ENCODE peak calls at places on chromosome 16, in five cellular contexts. One of them, this sample, is unnamed.

GRCh38 chr16:83105279-83106077 is 478.7 kb downstream of the CDH13 start:
- DNase-seq in Calu3: no peak
- DNase-seq in GM13976: no peak
- DNase-seq in tibial artery: no peak
- DNase-seq in cardiac muscle cell: no peak
- DNase-seq in this sample: no peak

GRCh38 chr16:57194512-57194911 is 8.4 kb downstream of the RSPRY1 start:
- DNase-seq in tibial artery: no peak
- DNase-seq in Calu3: peak; percentile 11
- DNase-seq in cardiac muscle cell: no peak
- DNase-seq in GM13976: no peak
- DNase-seq in this sample: no peak

GRCh38 chr16:14194706-14195105 is 123.6 kb downstream of the MRTFB start:
- DNase-seq in GM13976: no peak
- DNase-seq in tibial artery: no peak
- DNase-seq in Calu3: no peak
- DNase-seq in cardiac muscle cell: no peak
- DNase-seq in this sample: no peak

GRCh38 chr16:30896890-30897730 is 696 bp downstream of the CTF1 start:
- DNase-seq in cardiac muscle cell: peak; percentile 95
- DNase-seq in tibial artery: peak; percentile 96
- DNase-seq in GM13976: peak; percentile 88
- DNase-seq in Calu3: peak; percentile 90
- DNase-seq in this sample: no peak

GRCh38 chr16:53080345-53081031 is 25.7 kb downstream of the CHD9 start:
- DNase-seq in GM13976: no peak
- DNase-seq in Calu3: no peak
- DNase-seq in cardiac muscle cell: no peak
- DNase-seq in tibial artery: peak; percentile 83
- DNase-seq in this sample: no peak

GRCh38 chr16:12239226-12239625 is 262.7 kb downstream of the SNX29 start:
- DNase-seq in cardiac muscle cell: no peak
- DNase-seq in Calu3: no peak
- DNase-seq in GM13976: no peak
- DNase-seq in tibial artery: no peak
- DNase-seq in this sample: no peak

GRCh38 chr16:50259334-50260205 is 6.8 kb upstream of the ADCY7 start:
- DNase-seq in cardiac muscle cell: no peak
- DNase-seq in tibial artery: peak; percentile 86
- DNase-seq in GM13976: no peak
- DNase-seq in Calu3: no peak
- DNase-seq in this sample: no peak

GRCh38 chr16:1151424-1152122 is 1.3 kb upstream of the CACNA1H start:
- DNase-seq in GM13976: no peak
- DNase-seq in cardiac muscle cell: no peak
- DNase-seq in tibial artery: no peak
- DNase-seq in Calu3: no peak
- DNase-seq in this sample: no peak

GRCh38 chr16:27286446-27286845 is 17.9 kb upstream of the NSMCE1 start:
- DNase-seq in cardiac muscle cell: no peak
- DNase-seq in GM13976: no peak
- DNase-seq in Calu3: peak; percentile 57
- DNase-seq in tibial artery: no peak
- DNase-seq in this sample: no peak

DNA sequence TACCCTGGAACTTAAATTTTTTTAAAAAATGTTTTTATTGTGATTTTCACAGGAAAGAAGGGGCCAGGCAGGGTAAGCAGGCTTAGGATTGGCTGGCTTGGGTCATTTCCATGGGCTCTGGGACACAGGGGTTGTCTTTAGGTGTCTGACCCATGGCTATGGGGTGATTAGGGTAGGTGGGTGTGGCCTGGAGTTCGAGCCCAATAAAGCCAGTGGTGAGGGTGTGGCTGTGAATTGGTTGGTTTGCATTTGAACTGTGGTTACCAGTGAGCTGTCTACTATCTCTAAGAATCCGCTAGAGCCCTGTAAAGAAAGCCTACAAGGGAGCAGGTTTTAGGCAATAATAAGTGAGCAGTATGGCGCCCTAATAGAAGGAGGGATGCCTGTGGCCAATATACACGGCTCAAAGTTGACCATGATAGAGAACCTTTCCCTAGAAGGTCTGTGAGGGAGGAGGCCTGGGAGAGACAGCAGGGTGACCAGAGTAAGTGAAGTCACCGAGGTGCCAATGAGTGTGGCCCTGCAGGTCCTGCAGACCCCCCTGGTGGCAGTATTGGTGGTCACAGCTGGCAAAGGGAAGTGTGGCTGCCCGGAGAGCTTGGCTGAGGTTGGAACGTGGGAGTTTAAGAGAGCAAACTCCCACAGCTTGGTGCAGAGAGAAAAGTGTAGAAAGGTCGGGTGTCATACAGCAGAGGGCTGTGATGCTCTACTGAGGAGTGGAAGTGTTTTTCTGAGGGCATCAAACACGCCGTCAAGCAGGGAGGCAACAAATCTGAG is 454.0 kb downstream of the WWOX start:
- DNase-seq in Calu3: no peak
- DNase-seq in cardiac muscle cell: no peak
- DNase-seq in GM13976: no peak
- DNase-seq in tibial artery: no peak
- DNase-seq in this sample: no peak
- TF ChIP-seq CTCF in Calu3: no peak
- TF ChIP-seq CTCF in cardiac muscle cell: no peak
- TF ChIP-seq CTCF in GM13976: no peak
- TF ChIP-seq CTCF in tibial artery: no peak
- TF ChIP-seq CTCF in this sample: no peak

DNA sequence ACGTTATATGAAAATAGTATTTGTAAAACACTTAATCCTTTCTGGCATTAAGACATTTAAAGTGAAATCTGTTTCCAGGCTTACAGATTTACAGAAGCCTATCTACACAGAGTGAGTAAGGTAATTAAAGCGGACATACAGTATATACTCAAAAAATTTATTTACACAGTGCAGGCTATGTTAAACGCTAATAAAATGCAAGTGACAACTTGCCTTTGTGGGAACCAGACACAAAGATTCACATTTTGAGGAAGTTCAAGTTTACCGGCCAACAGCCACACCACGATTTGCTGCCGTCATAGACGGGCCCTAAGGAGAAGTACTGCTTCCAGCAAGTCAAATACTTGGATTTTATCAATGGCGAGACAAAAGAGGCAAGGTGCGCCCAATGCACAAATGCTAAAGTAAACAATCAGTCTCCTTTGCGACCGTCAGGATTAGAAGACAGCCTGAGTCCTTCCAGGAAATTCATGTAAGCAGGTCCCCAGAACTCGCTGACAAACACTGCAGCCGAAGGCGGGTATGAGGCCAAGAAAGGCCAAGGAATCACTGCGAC is 799 bp downstream of the VPS35 start:
- DNase-seq in cardiac muscle cell: no peak
- DNase-seq in Calu3: no peak
- DNase-seq in tibial artery: no peak
- DNase-seq in GM13976: no peak
- DNase-seq in this sample: peak; percentile 36
- TF ChIP-seq CTCF in cardiac muscle cell: peak; percentile 29
- TF ChIP-seq CTCF in Calu3: no peak
- TF ChIP-seq CTCF in tibial artery: no peak
- TF ChIP-seq CTCF in GM13976: peak; percentile 29
- TF ChIP-seq CTCF in this sample: peak; percentile 53

GRCh38 chr16:15888072-15888976 is at the start of gene CEP20:
- DNase-seq in Calu3: peak; percentile 100
- DNase-seq in tibial artery: peak; percentile 100
- DNase-seq in cardiac muscle cell: peak; percentile 100
- DNase-seq in GM13976: peak; percentile 100
- DNase-seq in this sample: peak; percentile 98
- TF ChIP-seq CTCF in Calu3: no peak
- TF ChIP-seq CTCF in tibial artery: peak; percentile 38
- TF ChIP-seq CTCF in cardiac muscle cell: peak; percentile 6
- TF ChIP-seq CTCF in GM13976: no peak
- TF ChIP-seq CTCF in this sample: no peak

GRCh38 chr16:78098087-78098486 is 1.4 kb upstream of the WWOX start:
- DNase-seq in cardiac muscle cell: no peak
- DNase-seq in Calu3: no peak
- DNase-seq in tibial artery: no peak
- DNase-seq in GM13976: no peak
- DNase-seq in this sample: no peak

GRCh38 chr16:78099372-78100161 is at the start of gene WWOX:
- DNase-seq in Calu3: peak; percentile 96
- DNase-seq in tibial artery: peak; percentile 98
- DNase-seq in GM13976: peak; percentile 93
- DNase-seq in cardiac muscle cell: peak; percentile 99
- DNase-seq in this sample: peak; percentile 95

GRCh38 chr16:78102122-78102660 is 2.7 kb downstream of the WWOX start:
- DNase-seq in cardiac muscle cell: no peak
- DNase-seq in Calu3: no peak
- DNase-seq in GM13976: no peak
- DNase-seq in tibial artery: no peak
- DNase-seq in this sample: no peak

GRCh38 chr16:78098544-78099371 is 696 bp upstream of the WWOX start:
- DNase-seq in Calu3: no peak
- DNase-seq in cardiac muscle cell: no peak
- DNase-seq in tibial artery: no peak
- DNase-seq in GM13976: no peak
- DNase-seq in this sample: no peak

GRCh38 chr16:78100162-78100467 is 661 bp downstream of the WWOX start:
- DNase-seq in Calu3: no peak
- DNase-seq in GM13976: no peak
- DNase-seq in cardiac muscle cell: no peak
- DNase-seq in tibial artery: no peak
- DNase-seq in this sample: no peak
- TF ChIP-seq CTCF in Calu3: no peak
- TF ChIP-seq CTCF in GM13976: no peak
- TF ChIP-seq CTCF in cardiac muscle cell: no peak
- TF ChIP-seq CTCF in tibial artery: no peak
- TF ChIP-seq CTCF in this sample: no peak

GRCh38 chr16:66563574-66564334 is 2.5 kb upstream of the CMTM1 start:
- DNase-seq in cardiac muscle cell: no peak
- DNase-seq in tibial artery: no peak
- DNase-seq in Calu3: no peak
- DNase-seq in GM13976: no peak
- DNase-seq in this sample: no peak

GRCh38 chr16:66565051-66565450 is 1.2 kb upstream of the CMTM1 start:
- DNase-seq in tibial artery: no peak
- DNase-seq in Calu3: no peak
- DNase-seq in GM13976: no peak
- DNase-seq in cardiac muscle cell: no peak
- DNase-seq in this sample: no peak

GRCh38 chr16:66569131-66569530 is 2.9 kb downstream of the CMTM1 start:
- DNase-seq in GM13976: no peak
- DNase-seq in tibial artery: no peak
- DNase-seq in cardiac muscle cell: no peak
- DNase-seq in Calu3: no peak
- DNase-seq in this sample: no peak

GRCh38 chr16:66568355-66568754 is 2.1 kb downstream of the CMTM1 start:
- DNase-seq in GM13976: no peak
- DNase-seq in tibial artery: no peak
- DNase-seq in Calu3: no peak
- DNase-seq in cardiac muscle cell: no peak
- DNase-seq in this sample: no peak

GRCh38 chr16:66566051-66566901 is at the start of gene CMTM1:
- DNase-seq in Calu3: no peak
- DNase-seq in cardiac muscle cell: no peak
- DNase-seq in GM13976: no peak
- DNase-seq in tibial artery: no peak
- DNase-seq in this sample: no peak
- TF ChIP-seq CTCF in Calu3: no peak
- TF ChIP-seq CTCF in cardiac muscle cell: no peak
- TF ChIP-seq CTCF in GM13976: no peak
- TF ChIP-seq CTCF in tibial artery: no peak
- TF ChIP-seq CTCF in this sample: no peak

GRCh38 chr16:86709902-86710601 is 131.7 kb downstream of the FOXL1 start:
- DNase-seq in tibial artery: peak; percentile 35
- DNase-seq in GM13976: no peak
- DNase-seq in Calu3: no peak
- DNase-seq in cardiac muscle cell: no peak
- DNase-seq in this sample: no peak
- TF ChIP-seq CTCF in tibial artery: no peak
- TF ChIP-seq CTCF in GM13976: no peak
- TF ChIP-seq CTCF in Calu3: no peak
- TF ChIP-seq CTCF in cardiac muscle cell: no peak
- TF ChIP-seq CTCF in this sample: no peak

GRCh38 chr16:65222049-65222448 is 100.2 kb upstream of the CDH11 start:
- DNase-seq in Calu3: no peak
- DNase-seq in tibial artery: no peak
- DNase-seq in GM13976: no peak
- DNase-seq in cardiac muscle cell: no peak
- DNase-seq in this sample: no peak
- TF ChIP-seq CTCF in Calu3: no peak
- TF ChIP-seq CTCF in tibial artery: no peak
- TF ChIP-seq CTCF in GM13976: no peak
- TF ChIP-seq CTCF in cardiac muscle cell: no peak
- TF ChIP-seq CTCF in this sample: no peak

DNA sequence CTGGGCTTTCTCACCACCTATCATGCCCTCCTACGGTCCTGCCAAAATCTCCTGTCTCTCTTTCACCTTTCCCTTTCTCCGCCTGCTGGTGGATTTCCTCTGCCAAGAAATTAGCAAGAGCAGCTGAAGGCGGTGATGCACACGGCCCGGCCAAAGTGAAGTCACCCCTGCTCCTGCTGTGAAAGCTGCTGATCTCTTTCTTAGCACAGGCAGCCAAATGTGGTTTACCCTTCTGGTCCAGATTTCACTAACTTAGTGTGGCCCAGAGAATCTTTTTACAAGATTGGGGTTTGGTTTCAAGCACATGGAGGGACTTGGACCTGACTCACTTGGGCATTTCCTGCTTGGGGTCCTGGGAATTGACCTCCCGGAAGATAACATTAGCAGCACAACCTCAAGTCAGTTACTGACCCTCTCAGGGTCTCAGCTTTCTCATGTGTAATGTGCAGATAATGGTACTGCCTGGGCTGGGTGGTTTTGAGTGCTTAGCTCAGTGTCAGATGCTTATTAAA is 155.7 kb downstream of the SOCS1 start:
- DNase-seq in tibial artery: peak; percentile 77
- DNase-seq in Calu3: no peak
- DNase-seq in cardiac muscle cell: peak; percentile 26
- DNase-seq in GM13976: peak; percentile 75
- DNase-seq in this sample: no peak
- TF ChIP-seq CTCF in tibial artery: peak; percentile 17
- TF ChIP-seq CTCF in Calu3: no peak
- TF ChIP-seq CTCF in cardiac muscle cell: peak; percentile 59
- TF ChIP-seq CTCF in GM13976: no peak
- TF ChIP-seq CTCF in this sample: no peak

DNA sequence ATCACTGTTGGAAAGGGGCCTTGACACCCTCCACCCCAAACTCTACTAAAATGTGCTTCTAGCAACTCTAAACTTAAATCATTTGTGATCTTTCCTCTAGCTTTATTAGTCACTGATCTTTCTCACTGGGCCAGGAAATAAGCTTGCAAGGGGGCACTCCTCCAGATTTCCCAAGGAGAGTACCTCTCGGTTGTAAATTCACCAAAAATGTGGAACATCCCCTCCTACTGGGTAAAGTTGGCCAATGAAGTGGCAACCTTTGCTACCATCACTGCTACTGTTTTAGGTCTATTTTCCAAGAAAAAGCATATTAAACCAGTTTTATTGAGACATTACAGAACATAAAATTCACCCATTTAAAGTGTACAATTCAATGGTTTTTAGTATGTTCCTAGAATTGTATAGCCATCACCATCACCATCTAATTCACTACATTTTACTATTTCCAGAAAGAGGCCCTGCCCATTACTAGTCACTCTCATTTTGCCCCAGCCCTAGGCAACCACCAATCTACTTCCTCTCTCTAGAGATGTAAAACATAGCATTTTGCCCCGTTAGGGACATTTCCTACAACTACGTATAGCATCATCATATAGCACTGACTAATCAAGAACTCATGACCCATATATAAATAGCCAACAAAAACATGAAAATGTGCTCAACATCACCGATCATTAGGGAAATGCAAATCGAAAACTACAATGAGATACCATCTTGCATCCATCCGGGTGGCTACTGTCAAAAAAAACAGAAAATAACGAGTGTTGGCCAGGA is 44.6 kb upstream of the ADCY9 start:
- DNase-seq in Calu3: no peak
- DNase-seq in GM13976: no peak
- DNase-seq in tibial artery: no peak
- DNase-seq in cardiac muscle cell: no peak
- DNase-seq in this sample: no peak
- TF ChIP-seq CTCF in Calu3: no peak
- TF ChIP-seq CTCF in GM13976: no peak
- TF ChIP-seq CTCF in tibial artery: peak; percentile 6
- TF ChIP-seq CTCF in cardiac muscle cell: peak; percentile 4
- TF ChIP-seq CTCF in this sample: no peak